ENCODE peak calls at places on chromosomes 4 and X, in four cellular contexts. N, I, F and A are unnamed samples.

GRCh38 chr4:36037127-36037526 is 207.2 kb downstream of the ARAP2 start:
- DNase-seq in F (no peak), N (no peak), I (no peak), A (no peak)

GRCh38 chrX:116031331-116031730 is 139.2 kb upstream of the AGTR2 start:
- DNase-seq in N (no peak), I (no peak), F (no peak), A (no peak)

GRCh38 chr4:98261291-98262271 is at the start of gene RAP1GDS1:
- DNase-seq in N (no peak), I (peak; percentile 69), F (peak; percentile 77), A (no peak)

GRCh38 chr4:127304356-127304755 is 328.4 kb upstream of the INTU start:
- DNase-seq in N (no peak), I (peak; percentile 78), F (no peak), A (no peak)

GRCh38 chr4:25656031-25656430 is 380 bp downstream of the SLC34A2 start:
- DNase-seq in I (no peak), N (no peak), F (no peak), A (no peak)

GRCh38 chrX:129634541-129634940 is 20.2 kb downstream of the APLN start:
- DNase-seq in N (no peak), I (no peak), F (no peak), A (no peak)

GRCh38 chr4:16838226-16838875 is 60.1 kb downstream of the LDB2 start:
- DNase-seq in I (peak; percentile 6), N (no peak), F (no peak), A (no peak)

GRCh38 chrX:24464498-24464835 is 619 bp upstream of the PDK3 start:
- DNase-seq in N (no peak), F (no peak), I (no peak), A (no peak)

GRCh38 chr4:170090667-170091052 is 904 bp upstream of the AADAT start:
- DNase-seq in F (peak; percentile 16), I (no peak), N (no peak), A (no peak)

GRCh38 chrX:110954428-110954827 is 141.6 kb upstream of the PAK3 start:
- DNase-seq in I (no peak), F (no peak), N (no peak), A (no peak)

GRCh38 chr4:138839574-138839973 is 176.0 kb upstream of the NOCT start:
- DNase-seq in N (no peak), I (no peak), F (no peak), A (no peak)

GRCh38 chr4:163554870-163555465 is 60.5 kb downstream of the TMA16 start:
- DNase-seq in N (no peak), I (peak; percentile 54), F (peak; percentile 43), A (no peak)

GRCh38 chr4:7800410-7800809 is 139.3 kb downstream of the AFAP1 start:
- DNase-seq in I (no peak), F (no peak), N (no peak), A (no peak)

GRCh38 chr4:1009647-1010521 is 1.5 kb upstream of the FGFRL1 start:
- DNase-seq in N (peak; percentile 78), F (peak; percentile 56), I (peak; percentile 51), A (peak; percentile 59)

GRCh38 chr4:102531441-102531840 is 30.3 kb downstream of the NFKB1 start:
- DNase-seq in I (no peak), N (no peak), F (peak; percentile 16), A (no peak)

GRCh38 chrX:119734897-119735339 is 23.5 kb upstream of the SOWAHD start:
- DNase-seq in N (no peak), I (peak; percentile 6), F (peak; percentile 23), A (no peak)

GRCh38 chrX:53266175-53266574 is 15.2 kb downstream of the IQSEC2 start:
- DNase-seq in I (no peak), N (no peak), F (no peak), A (no peak)

GRCh38 chr4:40607224-40607623 is 22.4 kb downstream of the RBM47 start:
- DNase-seq in N (no peak), F (peak; percentile 64), I (peak; percentile 45), A (no peak)

GRCh38 chrX:52558140-52558539 is 41.3 kb upstream of the XAGE1B start:
- DNase-seq in N (no peak), F (no peak), I (no peak), A (no peak)

GRCh38 chrX:15751160-15751819 is 13.2 kb downstream of the CA5B start:
- DNase-seq in N (no peak), F (no peak), I (peak; percentile 76), A (no peak)

GRCh38 chr4:104693601-104694201 is 199.0 kb upstream of the CXXC4 start:
- DNase-seq in F (peak; percentile 5), N (no peak), I (peak; percentile 52), A (no peak)
- TF ChIP-seq CTCF in F (peak; percentile 21), N (peak; percentile 28), I (peak; percentile 62), A (peak; percentile 28)

GRCh38 chrX:39137363-39137954 is 336.2 kb downstream of the MID1IP1 start:
- DNase-seq in F (no peak), I (no peak), N (no peak), A (no peak)

DNA sequence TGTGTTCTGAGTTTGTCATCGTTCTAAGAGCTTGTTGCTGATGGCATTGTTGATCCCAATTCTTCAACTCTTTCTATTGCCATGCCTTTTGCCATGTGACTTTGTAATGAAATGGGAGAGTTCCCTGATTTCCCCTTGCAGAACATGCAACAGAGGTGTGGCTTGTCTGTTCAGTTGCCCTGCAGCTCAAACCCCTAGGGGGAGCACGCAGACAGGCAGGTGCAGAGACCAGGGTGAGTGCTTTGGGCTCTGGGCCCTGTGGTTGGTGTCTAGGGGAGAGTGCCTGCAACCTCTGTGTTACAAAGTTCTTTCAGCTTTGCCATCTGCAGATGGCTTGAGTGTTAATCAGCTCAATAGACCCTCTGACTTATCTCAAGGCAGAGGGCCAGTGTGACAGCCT is 332.7 kb downstream of the MID1IP1 start:
- DNase-seq in F (no peak), I (no peak), N (peak; percentile 3), A (no peak)
- TF ChIP-seq CTCF in F (no peak), I (no peak), N (no peak), A (peak; percentile 18)

DNA sequence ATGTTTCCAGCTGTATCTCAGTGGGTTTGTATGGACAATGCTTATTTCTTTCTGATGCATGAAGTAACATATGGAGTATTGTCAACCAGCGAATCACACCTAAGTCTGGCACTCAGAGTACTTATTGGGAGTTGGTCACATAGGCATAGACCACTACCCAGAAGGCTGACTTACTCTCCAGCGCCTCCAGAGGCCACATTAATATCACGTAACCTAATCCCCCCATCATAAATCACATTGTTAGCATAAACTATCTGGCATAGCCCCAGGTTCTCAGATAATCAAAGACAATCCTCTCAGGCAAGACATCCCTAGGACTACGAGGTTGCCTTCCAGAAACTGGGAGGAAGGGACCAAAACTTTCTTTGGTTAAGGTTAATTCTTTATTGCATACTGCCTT is 560.5 kb upstream of the PABPC4L start:
- DNase-seq in I (no peak), N (no peak), F (no peak), A (no peak)
- TF ChIP-seq CTCF in I (no peak), N (no peak), F (no peak), A (no peak)

DNA sequence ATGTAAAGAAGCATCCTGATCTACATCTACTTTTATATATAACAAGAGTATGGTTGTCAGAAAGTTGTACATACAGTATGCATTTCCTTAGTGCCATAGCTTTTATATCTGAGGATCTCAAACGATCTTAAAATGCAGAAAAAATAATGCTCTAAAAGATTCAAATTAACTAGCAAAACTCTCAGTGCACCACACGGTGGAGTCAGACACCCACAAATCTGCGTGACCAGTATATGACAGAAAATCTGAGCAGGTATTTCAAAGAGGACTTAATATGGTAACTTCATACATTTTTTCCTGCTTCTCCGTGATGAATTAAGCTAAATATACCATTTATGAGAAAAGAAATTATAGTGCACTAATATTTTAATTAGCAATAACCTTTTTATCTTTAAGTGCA is 803.0 kb downstream of the DMD start:
- DNase-seq in N (peak; percentile 3), F (no peak), I (peak; percentile 42), A (no peak)
- TF ChIP-seq CTCF in N (no peak), F (no peak), I (peak; percentile 35), A (peak; percentile 54)

GRCh38 chrX:50973199-50973598 is 62.7 kb downstream of the BMP15 start:
- DNase-seq in N (no peak), I (no peak), F (no peak), A (no peak)

GRCh38 chrX:50980251-50980650 is 69.7 kb downstream of the BMP15 start:
- DNase-seq in F (no peak), N (no peak), I (no peak), A (no peak)

GRCh38 chrX:50978920-50979660 is 68.6 kb downstream of the BMP15 start:
- DNase-seq in F (no peak), N (no peak), I (no peak), A (no peak)
- TF ChIP-seq CTCF in F (no peak), N (no peak), I (no peak), A (no peak)

GRCh38 chr4:89871211-89871610 is 23.4 kb upstream of the MMRN1 start:
- DNase-seq in F (no peak), N (no peak), I (no peak), A (no peak)

GRCh38 chr4:89863533-89863932 is 26.6 kb upstream of the SNCA start:
- DNase-seq in I (no peak), F (no peak), N (no peak), A (no peak)

GRCh38 chr4:89868261-89868660 is 26.4 kb upstream of the MMRN1 start:
- DNase-seq in N (no peak), I (no peak), F (peak; percentile 7), A (no peak)

DNA sequence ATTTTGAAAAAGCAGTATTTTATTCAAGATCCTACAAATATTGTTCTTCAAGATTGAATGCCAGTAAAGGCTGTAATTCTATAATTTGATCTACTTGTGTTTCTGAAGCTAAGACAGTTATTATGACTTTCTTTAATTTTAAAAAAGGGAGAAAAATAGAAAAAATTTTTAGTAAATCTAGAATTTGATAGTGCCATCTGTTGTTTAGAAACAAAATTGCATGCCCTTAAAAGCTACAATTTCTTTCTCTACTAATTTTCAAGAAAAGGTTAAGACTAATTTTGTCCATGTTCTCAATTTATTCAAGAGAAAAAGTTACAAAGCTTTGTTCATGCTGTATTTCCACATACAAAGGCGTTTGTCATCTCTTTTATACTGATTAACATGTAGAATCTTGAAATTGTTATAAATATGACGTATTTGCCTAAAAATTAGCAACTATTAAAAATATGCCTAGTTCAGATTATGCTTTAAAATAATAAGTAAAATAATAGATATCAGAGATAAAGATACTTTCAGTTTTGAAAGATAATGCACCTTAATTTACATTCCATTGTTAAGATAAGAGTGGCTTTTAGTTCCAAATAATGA is 25.6 kb upstream of the MMRN1 start:
- DNase-seq in F (peak; percentile 27), N (no peak), I (peak; percentile 43), A (no peak)
- TF ChIP-seq CTCF in F (peak; percentile 55), N (peak; percentile 73), I (peak; percentile 41), A (peak; percentile 62)